ENCODE peak calls at places on chromosomes 12 and 14, in seven cellular contexts. W is CD4-positive, CD25-positive, alpha-beta regulatory T cell; U is astrocyte of the cerebellum; D is upper lobe of left lung; Z is lower lobe of right lung; H is H4; P is fibroblast of gingiva. X is an unnamed sample.
A peak's percentile ranks its signal among the peaks of the same experiment; 100 is the strongest.

GRCh38 chr14:22537436-22538310 is 51.4 kb downstream of the DAD1 start:
- DNase-seq in W (peak; percentile 73), U (no peak), D (no peak), Z (no peak), H (no peak), P (no peak), X (no peak)

GRCh38 chr12:88839486-88839885 is 259.2 kb upstream of the KITLG start:
- DNase-seq in W (no peak), U (no peak), D (no peak), Z (no peak), H (no peak), P (no peak), X (no peak)

GRCh38 chr14:23055621-23056256 is 1.6 kb downstream of the CDH24 start:
- DNase-seq in W (no peak), U (no peak), D (no peak), Z (no peak), H (no peak), P (no peak), X (no peak)

GRCh38 chr12:6425588-6426531 is 18.9 kb upstream of the CD27 start:
- DNase-seq in W (peak; percentile 57), U (no peak), D (no peak), Z (no peak), H (no peak), P (no peak), X (no peak)

GRCh38 chr14:95215094-95215493 is 57.8 kb upstream of the DICER1 start:
- DNase-seq in W (no peak), U (no peak), D (no peak), Z (no peak), H (no peak), P (no peak), X (no peak)

GRCh38 chr12:125003021-125003420 is 9.6 kb downstream of the BRI3BP start:
- DNase-seq in W (no peak), U (no peak), D (no peak), Z (no peak), H (no peak), P (no peak), X (no peak)

GRCh38 chr12:106644335-106645073 is 61.7 kb downstream of the RFX4 start:
- DNase-seq in W (no peak), U (no peak), D (no peak), Z (no peak), H (no peak), P (no peak), X (no peak)

GRCh38 chr14:95392841-95393240 is 73.1 kb upstream of the CLMN start:
- DNase-seq in W (no peak), U (no peak), D (no peak), Z (no peak), H (no peak), P (no peak), X (no peak)

GRCh38 chr12:124917135-124917840 is 2.8 kb upstream of the UBC start:
- DNase-seq in W (peak; percentile 98), U (peak; percentile 99), D (peak; percentile 98), Z (peak; percentile 98), H (peak; percentile 99), P (peak; percentile 100), X (peak; percentile 100)

X was measured in stromal cell of bone marrow.